ENCODE peak calls at places on chromosome 2, in nine cellular contexts. H is cardiac fibroblast, I is B cell, X is neural crest cell, B is endothelial cell, C is GM13976, Z is kidney epithelial cell, S is hepatocyte, T is GM23338. P is an unnamed sample.

GRCh38 chr2:112920923-112921532 is 10.1 kb downstream of the IL37 start:
- DNase-seq in H (no peak), I (no peak), X (no peak), B (no peak), C (no peak), Z (no peak), S (no peak), T (no peak), P (no peak)

GRCh38 chr2:47093626-47094025 is 61.5 kb downstream of the STPG4 start:
- DNase-seq in H (no peak), I (no peak), X (no peak), B (no peak), C (no peak), Z (no peak), S (no peak), T (no peak), P (peak)

GRCh38 chr2:99377879-99378278 is 40.7 kb downstream of the EIF5B start:
- DNase-seq in H (no peak), I (no peak), X (no peak), B (no peak), C (no peak), Z (no peak), S (no peak), T (no peak), P (no peak)

GRCh38 chr2:101125374-101125773 is 25.8 kb downstream of the TBC1D8 start:
- DNase-seq in H (peak), I (no peak), X (no peak), B (no peak), C (no peak), Z (peak), S (no peak), T (no peak), P (no peak)

GRCh38 chr2:127636248-127637235 is 9.4 kb upstream of the GPR17 start:
- DNase-seq in H (no peak), I (no peak), X (no peak), B (no peak), C (no peak), Z (no peak), S (peak), T (no peak), P (no peak)

GRCh38 chr2:220033546-220033945 is 406.1 kb downstream of the SLC4A3 start:
- DNase-seq in H (no peak), I (no peak), X (no peak), B (no peak), C (no peak), Z (no peak), S (no peak), T (no peak), P (peak)

GRCh38 chr2:100126172-100126571 is 16.2 kb downstream of the AFF3 start:
- DNase-seq in H (no peak), I (no peak), X (no peak), B (no peak), C (no peak), Z (no peak), S (no peak), T (no peak), P (no peak)

GRCh38 chr2:128563348-128563687 is 244.7 kb upstream of the HS6ST1 start:
- DNase-seq in H (peak), I (no peak), X (no peak), B (no peak), C (no peak), Z (no peak), S (no peak), T (no peak), P (peak)

GRCh38 chr2:110679337-110679707 is 1.5 kb upstream of the BUB1 start:
- DNase-seq in H (peak), I (no peak), X (no peak), B (no peak), C (no peak), Z (no peak), S (peak), T (no peak), P (no peak)
- TF ChIP-seq CTCF in H (no peak), I (peak), X (no peak), B (no peak), C (no peak), Z (no peak), S (no peak), T (peak), P (no peak)

GRCh38 chr2:222017232-222017631 is 281.6 kb downstream of the PAX3 start:
- DNase-seq in H (no peak), I (no peak), X (no peak), B (no peak), C (no peak), Z (no peak), S (no peak), T (no peak), P (no peak)

GRCh38 chr2:222013889-222014288 is 284.9 kb downstream of the PAX3 start:
- DNase-seq in H (no peak), I (no peak), X (no peak), B (no peak), C (no peak), Z (no peak), S (no peak), T (no peak), P (no peak)
- TF ChIP-seq CTCF in H (no peak), I (no peak), X (no peak), B (no peak), C (no peak), Z (no peak), S (no peak), T (no peak), P (no peak)

GRCh38 chr2:184067502-184067901 is 530.8 kb upstream of the ZNF804A start:
- DNase-seq in H (no peak), I (no peak), X (no peak), B (peak), C (no peak), Z (no peak), S (no peak), T (peak), P (no peak)
- TF ChIP-seq CTCF in H (no peak), I (no peak), X (no peak), B (no peak), C (no peak), Z (peak), S (no peak), T (peak), P (no peak)

GRCh38 chr2:239801404-239802100 is 223.6 kb downstream of the NDUFA10 start:
- DNase-seq in H (no peak), I (no peak), X (no peak), B (no peak), C (no peak), Z (no peak), S (no peak), T (no peak), P (no peak)
- TF ChIP-seq CTCF in H (no peak), I (no peak), X (no peak), B (no peak), C (no peak), Z (no peak), S (no peak), T (no peak), P (no peak)

GRCh38 chr2:8986327-8986976 is 17.0 kb downstream of the MBOAT2 start:
- DNase-seq in H (no peak), I (no peak), X (peak), B (peak), C (no peak), Z (no peak), S (no peak), T (peak), P (no peak)
- TF ChIP-seq CTCF in H (peak), I (no peak), X (peak), B (peak), C (peak), Z (peak), S (peak), T (peak), P (peak)

GRCh38 chr2:103179800-103180199 is 418.0 kb downstream of the TMEM182 start:
- DNase-seq in H (no peak), I (no peak), X (no peak), B (no peak), C (no peak), Z (no peak), S (no peak), T (no peak), P (no peak)

DNA sequence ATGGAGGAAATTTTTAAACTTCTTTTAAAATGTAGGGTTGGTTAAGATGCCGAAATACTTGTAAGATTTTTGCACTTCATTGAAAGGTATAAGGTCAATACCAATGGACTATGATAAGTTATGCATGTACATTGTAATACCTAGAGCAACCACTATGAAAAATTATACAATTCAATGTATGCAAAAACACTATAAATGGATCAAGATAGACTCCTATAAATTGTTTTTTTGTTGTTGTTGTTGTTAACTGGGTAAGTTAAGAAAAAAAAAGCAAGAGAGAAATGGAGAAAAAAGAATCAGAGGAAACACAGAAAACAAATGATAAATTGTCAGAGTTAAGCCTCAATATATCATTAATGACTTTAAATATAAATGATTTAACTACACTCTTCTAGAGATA is 421.2 kb downstream of the TMEM182 start:
- DNase-seq in H (no peak), I (no peak), X (no peak), B (no peak), C (no peak), Z (no peak), S (no peak), T (no peak), P (no peak)
- TF ChIP-seq CTCF in H (no peak), I (no peak), X (peak), B (peak), C (no peak), Z (no peak), S (no peak), T (peak), P (no peak)

GRCh38 chr2:161207941-161208340 is 47.7 kb downstream of the TANK start:
- DNase-seq in H (peak), I (no peak), X (no peak), B (no peak), C (no peak), Z (no peak), S (no peak), T (no peak), P (no peak)
- TF ChIP-seq CTCF in H (no peak), I (no peak), X (no peak), B (no peak), C (no peak), Z (no peak), S (no peak), T (no peak), P (no peak)

GRCh38 chr2:136118819-136119716 is 1.1 kb upstream of the CXCR4 start:
- DNase-seq in H (no peak), I (peak), X (peak), B (peak), C (peak), Z (no peak), S (peak), T (peak), P (no peak)

GRCh38 chr2:136117391-136117841 is 533 bp downstream of the CXCR4 start:
- DNase-seq in H (peak), I (peak), X (peak), B (peak), C (peak), Z (no peak), S (peak), T (peak), P (peak)

GRCh38 chr2:136116813-136117390 is 1.0 kb downstream of the CXCR4 start:
- DNase-seq in H (no peak), I (peak), X (peak), B (peak), C (peak), Z (no peak), S (peak), T (peak), P (no peak)

GRCh38 chr2:136119717-136120675 is 2.0 kb upstream of the CXCR4 start:
- DNase-seq in H (no peak), I (no peak), X (no peak), B (no peak), C (no peak), Z (no peak), S (no peak), T (no peak), P (no peak)

GRCh38 chr2:136117909-136118818 is at the start of gene CXCR4:
- DNase-seq in H (peak), I (peak), X (peak), B (peak), C (peak), Z (no peak), S (peak), T (peak), P (no peak)
- TF ChIP-seq CTCF in H (peak), I (no peak), X (peak), B (no peak), C (no peak), Z (peak), S (peak), T (no peak), P (no peak)

DNA sequence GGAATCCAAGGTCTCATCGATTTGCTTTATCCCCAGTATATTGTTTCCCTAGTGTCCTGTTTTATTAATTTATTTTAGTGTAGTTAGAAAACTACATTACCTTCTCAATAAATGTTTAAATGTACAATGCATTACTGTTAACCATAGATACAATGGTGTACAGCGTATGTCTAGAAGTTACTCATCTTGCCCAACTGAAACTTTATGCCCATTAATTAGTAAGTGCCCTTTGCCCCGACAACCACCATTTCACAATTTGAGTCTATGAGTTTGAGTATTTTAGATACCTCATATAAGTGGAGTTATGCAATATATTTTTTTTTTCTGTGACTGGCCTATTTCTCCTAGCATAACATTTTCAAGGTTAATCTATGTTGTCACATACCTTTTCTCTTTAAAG is 1343.0 kb upstream of the SLC39A10 start:
- DNase-seq in H (no peak), I (no peak), X (no peak), B (no peak), C (no peak), Z (no peak), S (no peak), T (no peak), P (no peak)
- TF ChIP-seq CTCF in H (no peak), I (no peak), X (no peak), B (no peak), C (no peak), Z (no peak), S (no peak), T (no peak), P (no peak)

GRCh38 chr2:158665536-158666302 is 129.4 kb upstream of the DAPL1 start:
- DNase-seq in H (peak), I (no peak), X (no peak), B (no peak), C (no peak), Z (no peak), S (no peak), T (no peak), P (no peak)

GRCh38 chr2:158668394-158668793 is 126.7 kb upstream of the DAPL1 start:
- DNase-seq in H (peak), I (no peak), X (no peak), B (no peak), C (no peak), Z (no peak), S (no peak), T (no peak), P (no peak)

GRCh38 chr2:158667969-158668368 is 127.1 kb upstream of the DAPL1 start:
- DNase-seq in H (peak), I (no peak), X (no peak), B (no peak), C (no peak), Z (no peak), S (no peak), T (no peak), P (peak)

GRCh38 chr2:158667567-158667966 is 127.5 kb upstream of the DAPL1 start:
- DNase-seq in H (peak), I (no peak), X (no peak), B (no peak), C (no peak), Z (peak), S (no peak), T (no peak), P (peak)

DNA sequence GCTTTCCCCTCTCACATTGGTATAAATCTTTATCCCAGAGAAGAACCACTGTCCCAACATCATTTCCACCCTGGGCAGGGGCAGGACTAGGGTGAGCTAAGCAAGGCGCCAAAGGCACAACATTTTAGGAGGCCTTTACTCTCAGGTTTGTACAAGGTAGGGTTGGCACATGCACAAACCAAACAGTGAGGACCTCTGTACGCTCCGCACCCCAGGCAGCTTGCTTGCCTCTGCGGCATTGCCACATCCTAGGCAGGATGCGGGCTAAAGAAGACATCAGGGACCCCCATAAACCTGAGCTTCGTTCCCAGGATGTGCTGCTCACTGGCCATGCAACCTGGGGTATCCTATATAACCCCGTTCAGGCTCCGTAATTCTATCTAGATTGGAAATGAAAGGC is 128.1 kb upstream of the DAPL1 start:
- DNase-seq in H (no peak), I (no peak), X (no peak), B (no peak), C (no peak), Z (no peak), S (no peak), T (no peak), P (no peak)
- TF ChIP-seq CTCF in H (no peak), I (no peak), X (no peak), B (no peak), C (no peak), Z (no peak), S (no peak), T (no peak), P (no peak)